ENCODE peak calls at places on chromosomes 11 and 22, in five cellular contexts. T is GM23338, Z is foreskin fibroblast, P is PC-3, N is choroid plexus epithelial cell. K is an unnamed sample.

GRCh38 chr11:126158054-126158791 is 53.2 kb downstream of the RPUSD4 start:
- DNase-seq in P (no peak), N (no peak), T (no peak), Z (no peak), K (no peak)

GRCh38 chr11:67306769-67307544 is 3.6 kb downstream of the SSH3 start:
- DNase-seq in N (no peak), T (no peak), P (no peak), Z (no peak), K (no peak)

GRCh38 chr11:70298243-70298915 is 27.9 kb downstream of the PPFIA1 start:
- DNase-seq in T (no peak), N (peak), P (peak), Z (no peak), K (peak)

GRCh38 chr11:76739798-76740197 is 43.4 kb upstream of the TSKU start:
- DNase-seq in P (no peak), T (no peak), N (no peak), Z (no peak), K (no peak)

GRCh38 chr11:69008774-69009440 is 4.1 kb downstream of the MRGPRF start:
- DNase-seq in Z (peak), T (no peak), P (peak), N (peak), K (peak)

GRCh38 chr11:65187146-65187675 is 5.5 kb downstream of the CAPN1 start:
- DNase-seq in P (no peak), N (no peak), T (no peak), Z (no peak), K (no peak)

GRCh38 chr11:47325271-47326041 is 27.0 kb downstream of the MYBPC3 start:
- DNase-seq in T (no peak), P (no peak), Z (no peak), N (no peak), K (no peak)

GRCh38 chr11:126337472-126338241 is 17.8 kb upstream of the ST3GAL4 start:
- DNase-seq in P (no peak), Z (no peak), T (no peak), N (no peak), K (no peak)

GRCh38 chr11:47254381-47254780 is 3.4 kb upstream of the NR1H3 start:
- DNase-seq in N (peak), P (no peak), T (no peak), Z (peak), K (peak)

GRCh38 chr22:48644997-48645396 is 1182.7 kb downstream of the BRD1 start:
- DNase-seq in N (no peak), T (no peak), P (no peak), Z (no peak), K (no peak)

GRCh38 chr22:19962909-19963806 is 21.5 kb upstream of the TXNRD2 start:
- DNase-seq in N (no peak), P (peak), Z (peak), T (peak), K (peak)

GRCh38 chr22:17836977-17837742 is 62.9 kb upstream of the BID start:
- DNase-seq in N (peak), T (peak), P (no peak), Z (no peak), K (no peak)

GRCh38 chr11:9017773-9018172 is 14.0 kb upstream of the NRIP3 start:
- DNase-seq in Z (peak), P (no peak), N (no peak), T (no peak), K (peak)

GRCh38 chr22:37051629-37052385 is at the start of gene KCTD17:
- DNase-seq in P (peak), T (peak), Z (peak), N (peak), K (peak)

DNA sequence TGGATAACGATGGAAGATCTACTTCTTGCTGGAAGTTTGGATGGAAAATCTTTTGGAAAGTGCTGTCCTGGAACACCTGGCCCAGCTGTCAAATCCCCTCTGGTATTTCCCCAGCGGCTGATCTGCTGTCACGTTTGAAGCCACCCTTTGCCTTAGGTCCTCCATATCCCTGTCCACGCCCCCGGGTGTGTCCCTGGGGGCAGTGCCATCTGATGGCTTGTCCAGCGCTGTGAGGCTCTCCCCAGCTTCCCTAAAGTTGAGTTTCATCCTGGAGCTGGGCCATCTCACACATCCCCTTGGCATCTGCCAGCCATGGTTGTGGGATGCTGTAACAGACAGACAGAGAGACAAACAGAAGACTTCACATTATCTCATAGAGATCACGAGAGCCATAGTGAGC is 3.1 kb upstream of the IGLL1 start:
- DNase-seq in T (no peak), P (no peak), N (no peak), Z (no peak), K (no peak)
- H3K4me3 ChIP-seq in T (no peak), P (no peak), N (no peak), Z (no peak), K (no peak)

DNA sequence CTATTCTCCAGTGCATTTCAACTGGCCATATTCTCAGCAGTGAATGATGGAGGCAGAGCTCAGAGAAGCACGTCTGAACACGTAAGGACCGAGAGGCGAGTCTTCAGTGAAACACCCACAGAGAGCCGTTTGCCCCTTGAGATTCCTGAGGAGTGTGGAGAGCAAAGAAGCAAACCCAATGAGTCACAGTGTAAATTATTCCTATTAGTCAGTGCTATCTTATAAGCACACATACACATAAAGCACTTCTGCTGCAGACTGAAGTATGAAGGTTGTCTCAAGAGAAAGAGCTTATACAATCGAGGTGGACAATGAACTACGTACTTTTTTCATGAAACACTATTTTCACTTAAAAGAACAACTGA is 37.4 kb downstream of the GALNT18 start:
- DNase-seq in T (no peak), P (peak), Z (peak), N (peak), K (peak)
- H3K4me3 ChIP-seq in T (no peak), P (peak), Z (no peak), N (no peak), K (no peak)

DNA sequence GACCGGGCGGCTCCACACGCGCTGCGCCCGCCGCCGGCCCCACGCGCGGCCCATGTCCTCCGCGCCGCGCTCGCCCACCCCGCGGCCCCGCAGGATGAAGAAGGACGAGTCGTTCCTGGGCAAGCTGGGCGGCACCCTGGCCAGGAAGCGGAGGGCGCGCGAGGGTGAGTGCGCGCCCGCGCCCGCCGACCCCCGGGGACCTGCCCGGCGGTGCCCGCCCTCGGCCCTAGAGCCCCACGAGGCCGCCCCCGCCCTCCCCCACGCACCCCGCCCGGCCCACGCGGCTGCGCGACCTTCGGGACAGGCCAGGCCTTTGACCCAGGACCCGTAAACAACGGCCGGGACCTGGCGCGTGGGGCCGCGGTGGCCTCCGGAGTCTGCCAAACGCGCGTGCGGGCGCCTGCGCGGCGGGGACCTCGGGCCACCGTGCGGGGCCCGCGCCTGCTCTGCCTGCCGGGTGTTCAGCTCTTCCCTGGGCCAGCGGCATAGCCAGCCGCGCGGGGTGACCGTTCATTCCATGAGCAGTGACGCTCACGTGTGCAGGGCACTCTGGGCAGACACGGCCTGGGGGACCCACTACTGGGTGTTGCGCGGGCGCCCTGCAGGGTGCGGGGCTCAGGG is at the start of gene PARVB:
- DNase-seq in P (peak), T (peak), N (no peak), Z (no peak), K (no peak)
- H3K4me3 ChIP-seq in P (peak), T (peak), N (peak), Z (peak), K (peak)

DNA sequence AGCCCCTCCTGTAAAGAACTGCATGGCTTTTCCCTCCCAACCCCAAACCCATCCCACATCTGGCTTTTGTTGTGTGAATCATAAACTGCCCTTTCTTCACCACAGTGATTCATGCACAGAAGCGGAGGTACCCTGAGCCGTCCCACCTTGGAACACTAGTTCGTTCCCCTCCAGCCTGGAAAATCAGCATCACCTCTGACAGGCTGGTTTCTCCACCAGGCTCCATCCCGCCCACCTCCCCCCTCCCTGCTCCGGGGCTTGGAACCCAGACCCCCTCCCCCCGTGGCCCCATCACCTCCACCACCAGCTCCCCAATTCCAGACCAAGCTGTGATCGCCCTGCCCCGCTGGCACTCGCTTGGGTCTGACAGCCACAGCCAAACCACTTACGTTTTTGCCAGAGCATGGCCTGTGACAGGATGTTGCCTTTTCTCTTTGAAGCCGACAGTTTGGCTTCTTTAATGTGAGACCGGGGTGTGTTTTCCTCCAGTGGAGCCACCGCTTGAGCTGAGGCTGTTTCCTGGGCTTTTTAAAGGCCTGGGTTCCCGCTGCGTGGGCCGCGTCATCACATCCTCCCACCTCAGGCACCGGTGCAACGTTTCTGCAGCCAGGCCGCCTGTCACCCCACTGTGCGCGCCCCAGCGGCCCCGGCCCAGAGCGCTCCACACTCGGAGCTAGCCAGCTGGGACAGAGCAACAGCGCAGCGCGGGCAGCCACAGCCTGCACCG is at the start of gene POU2AF1:
- DNase-seq in T (peak), P (no peak), Z (peak), N (peak), K (peak)
- H3K4me3 ChIP-seq in T (no peak), P (no peak), Z (no peak), N (no peak), K (no peak)

DNA sequence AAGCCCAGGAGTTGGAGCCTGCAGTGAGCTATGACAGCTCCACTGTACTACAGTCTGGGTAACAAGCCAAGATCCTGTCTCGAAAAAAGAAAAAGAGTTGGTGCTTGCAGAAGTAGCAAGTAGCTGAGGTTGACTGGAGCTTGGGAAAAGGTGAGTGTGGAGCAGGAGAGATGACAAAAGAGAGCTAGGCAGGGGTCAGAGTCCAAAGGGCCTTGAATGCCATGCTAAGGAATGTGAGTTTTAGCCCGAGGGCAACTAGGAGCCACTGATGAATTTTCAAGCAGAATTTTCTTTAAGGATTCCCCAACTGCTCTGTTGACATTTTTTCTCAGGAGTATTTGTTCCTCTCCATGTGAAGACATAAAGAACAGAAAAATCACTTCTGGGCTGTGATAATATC is 3.1 kb downstream of the AP1B1 start:
- DNase-seq in N (no peak), T (peak), Z (no peak), P (no peak), K (no peak)
- H3K4me3 ChIP-seq in N (no peak), T (no peak), Z (no peak), P (no peak), K (no peak)

K was measured in fibroblast of pulmonary artery.